ENCODE peak calls at places on chromosomes 4 and X, in nine cellular contexts. S, Y, L, V, F, M, C, A and B are unnamed samples.

GRCh38 chrX:123476636-123477219 is 256.1 kb downstream of the THOC2 start:
- DNase-seq in S (no peak), Y (peak; percentile 15), L (no peak), V (peak; percentile 18), F (no peak), M (no peak), C (no peak), A (no peak), B (no peak)

GRCh38 chr4:80237992-80238391 is 28.5 kb upstream of the FGF5 start:
- DNase-seq in S (no peak), Y (no peak), L (no peak), V (peak; percentile 36), F (no peak), M (peak; percentile 96), C (no peak), A (no peak), B (no peak)

GRCh38 chr4:108372678-108373077 is 203.9 kb upstream of the LEF1 start:
- DNase-seq in S (no peak), Y (no peak), L (no peak), V (no peak), F (no peak), M (no peak), C (no peak), A (no peak), B (no peak)

GRCh38 chr4:25827897-25828296 is 34.9 kb downstream of the SEL1L3 start:
- DNase-seq in S (no peak), Y (no peak), L (no peak), V (no peak), F (no peak), M (no peak), C (no peak), A (no peak), B (no peak)

GRCh38 chrX:4710618-4711433 is 997.4 kb upstream of the PRKX start:
- DNase-seq in S (no peak), Y (no peak), L (no peak), V (peak; percentile 56), F (no peak), M (no peak), C (no peak), A (no peak), B (no peak)

GRCh38 chrX:65463550-65463949 is 71.0 kb downstream of the LAS1L start:
- DNase-seq in S (no peak), Y (no peak), L (no peak), V (no peak), F (no peak), M (peak; percentile 14), C (no peak), A (no peak), B (no peak)

GRCh38 chr4:41362647-41363383 is 106.1 kb downstream of the UCHL1 start:
- DNase-seq in S (no peak), Y (no peak), L (no peak), V (no peak), F (no peak), M (no peak), C (no peak), A (no peak), B (no peak)

GRCh38 chr4:133147922-133148689 is 988 bp upstream of the PCDH10 start:
- DNase-seq in S (no peak), Y (peak; percentile 20), L (no peak), V (peak; percentile 58), F (no peak), M (peak; percentile 21), C (peak; percentile 67), A (no peak), B (no peak)

GRCh38 chrX:68695206-68695845 is 47.9 kb downstream of the STARD8 start:
- DNase-seq in S (no peak), Y (no peak), L (no peak), V (no peak), F (no peak), M (no peak), C (no peak), A (no peak), B (no peak)
- H3K27ac ChIP-seq in S (peak overlapping the region; percentile 59), Y (no peak overlapping the region), L (no peak overlapping the region), V (no peak overlapping the region), F (no peak overlapping the region), M (no peak overlapping the region), C (no peak overlapping the region), A (peak overlapping the region; percentile 60), B (peak overlapping the region; percentile 88)

GRCh38 chr4:88283661-88284377 is 542 bp downstream of the PPM1K start:
- DNase-seq in S (peak; percentile 61), Y (peak; percentile 69), L (peak; percentile 52), V (peak; percentile 33), F (peak; percentile 73), M (peak; percentile 50), C (peak; percentile 82), A (peak; percentile 73), B (peak; percentile 57)
- TF ChIP-seq POLR2A in S (no peak), Y (no peak), L (no peak), V (no peak), F (peak; percentile 33), M (no peak), C (no peak), A (no peak), B (no peak)

GRCh38 chrX:8981742-8982141 is 52.2 kb downstream of the FAM9B start:
- DNase-seq in S (no peak), Y (no peak), L (no peak), V (no peak), F (no peak), M (peak; percentile 4), C (no peak), A (no peak), B (no peak)
- H3K27ac ChIP-seq in S (no peak overlapping the region), Y (no peak overlapping the region), L (no peak overlapping the region), V (no peak overlapping the region), F (no peak overlapping the region), M (no peak overlapping the region), C (no peak overlapping the region), A (no peak overlapping the region), B (no peak overlapping the region)

GRCh38 chr4:127880764-127881564 is at the start of gene PLK4:
- DNase-seq in S (peak; percentile 97), Y (peak; percentile 96), L (peak; percentile 92), V (peak; percentile 95), F (peak; percentile 94), M (peak; percentile 93), C (peak; percentile 97), A (peak; percentile 97), B (peak; percentile 97)

GRCh38 chr4:127875791-127876190 is 4.9 kb upstream of the PLK4 start:
- DNase-seq in S (no peak), Y (no peak), L (no peak), V (no peak), F (no peak), M (no peak), C (no peak), A (no peak), B (no peak)

GRCh38 chr4:127881565-127881869 is 824 bp downstream of the PLK4 start:
- DNase-seq in S (no peak), Y (no peak), L (no peak), V (no peak), F (no peak), M (no peak), C (no peak), A (no peak), B (peak; percentile 46)
- TF ChIP-seq POLR2A in S (no peak), Y (no peak), L (no peak), V (peak; percentile 23), F (no peak), M (no peak), C (no peak), A (no peak), B (no peak)

GRCh38 chr4:38383646-38384121 is 280.3 kb upstream of the KLF3 start:
- DNase-seq in S (no peak), Y (no peak), L (no peak), V (no peak), F (no peak), M (no peak), C (no peak), A (no peak), B (no peak)
- H3K27ac ChIP-seq in S (no peak overlapping the region), Y (no peak overlapping the region), L (no peak overlapping the region), V (no peak overlapping the region), F (no peak overlapping the region), M (no peak overlapping the region), C (no peak overlapping the region), A (no peak overlapping the region), B (peak overlapping the region; percentile 10)

DNA sequence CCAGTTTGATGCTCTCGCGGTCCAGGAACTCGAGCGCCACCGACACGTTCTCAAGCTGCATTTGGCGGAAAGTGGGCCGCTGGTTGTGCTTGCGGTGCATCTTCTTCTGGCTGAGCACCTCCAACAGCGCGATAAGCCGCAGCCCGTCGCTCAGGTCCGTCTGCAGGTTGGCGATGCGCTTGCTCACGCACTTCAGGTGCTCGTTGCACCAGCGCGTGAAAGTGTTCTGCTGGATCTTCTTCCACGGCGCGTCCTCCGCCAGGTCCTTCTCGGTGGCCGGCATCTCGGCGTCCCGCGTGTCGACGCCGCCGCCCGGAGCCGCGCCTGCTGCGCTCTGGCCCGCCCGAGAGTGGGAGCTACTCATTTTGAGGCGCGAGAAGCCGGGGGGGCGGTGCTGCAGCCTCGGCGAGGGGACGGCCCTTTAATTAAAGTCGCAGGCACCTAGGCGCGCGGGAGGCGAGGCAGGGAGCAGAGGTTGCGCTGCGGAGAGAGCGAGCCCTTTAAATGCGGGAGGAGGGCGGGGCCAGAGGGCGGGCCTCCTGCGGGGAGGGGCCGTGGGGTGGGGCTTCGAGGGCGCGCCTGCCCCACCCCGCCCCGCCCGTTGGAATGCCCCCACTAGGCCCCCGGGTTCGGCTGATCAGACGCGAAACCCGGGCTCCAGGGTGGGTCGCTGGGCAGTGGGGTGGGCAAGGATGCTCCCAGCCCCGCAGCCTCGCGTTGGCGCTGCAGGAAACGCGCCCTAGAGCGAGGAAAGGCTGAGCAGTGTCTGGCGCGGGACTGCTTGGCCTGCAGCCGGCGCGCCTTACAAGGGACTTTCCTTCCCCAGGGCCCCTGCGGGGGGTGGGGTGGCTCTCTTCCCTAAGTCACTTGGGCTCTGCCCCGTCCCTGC is 3.3 kb downstream of the FLNA start:
- DNase-seq in S (peak; percentile 91), Y (peak; percentile 89), L (peak; percentile 93), V (peak; percentile 96), F (peak; percentile 95), M (peak; percentile 89), C (peak; percentile 97), A (peak; percentile 97), B (peak; percentile 92)
- TF ChIP-seq POLR2A in S (peak; percentile 90), Y (peak; percentile 93), L (peak; percentile 81), V (peak; percentile 100), F (peak; percentile 93), M (peak; percentile 98), C (peak; percentile 88), A (peak; percentile 93), B (peak; percentile 93)